ENCODE peak calls at places on chromosomes 5 and 9, in nine cellular contexts. G is trophoblast cell, L is psoas muscle, H is A549, Y is lower lobe of right lung, M is Peyer's patch, Q is mammary epithelial cell, T is left ventricle myocardium inferior, N is heart right ventricle. J is an unnamed sample.

GRCh38 chr5:139395844-139396640 is 1.1 kb upstream of the PROB1 start:
- DNase-seq in G (no peak), L (peak), T (no peak), N (no peak), M (peak), H (no peak), Y (no peak), Q (no peak), J (no peak)

GRCh38 chr9:89610391-89610925 is 5.6 kb downstream of the GADD45G start:
- DNase-seq in Y (no peak), N (no peak), Q (no peak), M (no peak), T (no peak), L (no peak), H (no peak), G (no peak), J (no peak)

GRCh38 chr9:70534471-70534870 is 120.0 kb upstream of the KLF9 start:
- DNase-seq in M (no peak), Y (no peak), G (no peak), N (no peak), H (no peak), Q (no peak), T (no peak), L (no peak), J (no peak)

GRCh38 chr9:137236238-137236935 is 4.7 kb upstream of the TUBB4B start:
- DNase-seq in Y (peak), M (peak), T (peak), N (peak), Q (peak), G (peak), L (peak), H (peak), J (peak)

GRCh38 chr9:86185872-86186271 is 73.6 kb downstream of the C9orf153 start:
- DNase-seq in H (no peak), L (no peak), G (no peak), M (no peak), N (no peak), Y (no peak), T (no peak), Q (peak), J (no peak)

GRCh38 chr9:22440841-22441240 is 5.8 kb upstream of the DMRTA1 start:
- DNase-seq in M (no peak), L (no peak), G (no peak), T (no peak), N (no peak), Q (no peak), Y (no peak), H (no peak), J (no peak)

GRCh38 chr9:125902865-125903512 is 155.8 kb downstream of the PBX3 start:
- DNase-seq in M (no peak), L (no peak), H (no peak), Y (no peak), N (no peak), Q (no peak), T (no peak), G (no peak), J (no peak)

GRCh38 chr9:19759066-19759465 is 29.8 kb downstream of the SLC24A2 start:
- DNase-seq in N (no peak), G (no peak), H (no peak), T (no peak), L (no peak), Q (no peak), Y (no peak), M (no peak), J (no peak)

GRCh38 chr5:123157797-123158528 is 68.9 kb downstream of the PRDM6 start:
- DNase-seq in L (no peak), M (no peak), Q (peak), T (no peak), H (no peak), N (no peak), Y (no peak), G (peak), J (no peak)

GRCh38 chr9:35869621-35870216 is 482 bp downstream of the OR13J1 start:
- DNase-seq in N (no peak), H (no peak), L (no peak), Q (peak), M (no peak), Y (no peak), T (no peak), G (no peak), J (no peak)

GRCh38 chr5:32311404-32312193 is 1.1 kb downstream of the MTMR12 start:
- DNase-seq in G (no peak), L (no peak), Y (no peak), T (no peak), Q (no peak), M (no peak), H (no peak), N (no peak), J (no peak)

GRCh38 chr9:22740781-22741180 is 294.2 kb downstream of the DMRTA1 start:
- DNase-seq in N (no peak), L (no peak), Y (no peak), G (no peak), Q (no peak), T (no peak), H (no peak), M (no peak), J (no peak)

GRCh38 chr5:159987031-159987674 is 21.8 kb upstream of the TTC1 start:
- DNase-seq in Q (peak), Y (peak), M (peak), G (peak), L (peak), N (peak), H (peak), T (peak), J (peak)

GRCh38 chr9:111482656-111483418 is 1.3 kb downstream of the ECPAS start:
- DNase-seq in M (peak), N (peak), G (peak), Q (peak), L (peak), H (peak), Y (peak), T (peak), J (peak)

GRCh38 chr5:117561531-117561930 is 986.9 kb upstream of the SEMA6A start:
- DNase-seq in T (no peak), N (no peak), M (no peak), Y (no peak), L (no peak), H (no peak), G (no peak), Q (no peak), J (no peak)

GRCh38 chr9:38066907-38067610 is 2.0 kb downstream of the SHB start:
- DNase-seq in Q (peak), N (peak), T (peak), G (peak), H (no peak), Y (peak), M (peak), L (peak), J (peak)

GRCh38 chr9:137293094-137293481 is 9.0 kb downstream of the NRARP start:
- DNase-seq in L (no peak), H (no peak), Y (no peak), T (no peak), Q (no peak), N (no peak), G (no peak), M (peak), J (no peak)

GRCh38 chr9:132311978-132312377 is 42.8 kb downstream of the SETX start:
- DNase-seq in N (no peak), L (no peak), T (no peak), Q (no peak), Y (no peak), M (no peak), H (no peak), G (no peak), J (no peak)

GRCh38 chr9:72586388-72587160 is 65.2 kb downstream of the TMC1 start:
- DNase-seq in G (peak), Y (no peak), H (peak), N (no peak), T (no peak), L (no peak), Q (peak), M (peak), J (no peak)

GRCh38 chr9:12696931-12697622 is 3.9 kb downstream of the TYRP1 start:
- DNase-seq in Y (no peak), N (no peak), L (no peak), T (no peak), G (no peak), M (no peak), H (no peak), Q (no peak), J (no peak)

GRCh38 chr9:98091735-98092632 is 27.0 kb downstream of the TRIM14 start:
- DNase-seq in L (no peak), Y (no peak), Q (no peak), G (peak), M (no peak), H (no peak), T (no peak), N (no peak), J (peak)

GRCh38 chr5:133967715-133968056 is 739 bp downstream of the C5orf15 start:
- DNase-seq in G (peak), H (no peak), Y (no peak), T (no peak), Q (peak), L (no peak), M (no peak), N (no peak), J (no peak)

GRCh38 chr5:52922384-52922783 is 66.8 kb upstream of the ITGA2 start:
- DNase-seq in Y (peak), N (no peak), Q (peak), G (peak), H (peak), L (no peak), T (no peak), M (no peak), J (no peak)

GRCh38 chr9:137789295-137789895 is 88.2 kb upstream of the CACNA1B start:
- DNase-seq in G (no peak), T (no peak), Y (no peak), L (no peak), H (no peak), M (no peak), Q (no peak), N (no peak), J (no peak)

GRCh38 chr5:16048132-16048531 is 131.5 kb downstream of the MARCHF11 start:
- DNase-seq in Q (no peak), M (no peak), L (no peak), G (no peak), Y (no peak), H (no peak), T (no peak), N (no peak), J (no peak)

GRCh38 chr5:178387856-178388190 is 155.2 kb upstream of the PHYKPL start:
- DNase-seq in Y (peak), N (no peak), T (no peak), M (no peak), Q (no peak), H (no peak), L (no peak), G (no peak), J (peak)

GRCh38 chr9:101184813-101185278 is 156.3 kb downstream of the PLPPR1 start:
- DNase-seq in L (no peak), G (no peak), M (no peak), N (no peak), Y (no peak), H (no peak), T (no peak), Q (no peak), J (no peak)

GRCh38 chr5:168365581-168366081 is 74.2 kb downstream of the WWC1 start:
- DNase-seq in N (no peak), Q (peak), M (no peak), Y (peak), H (peak), T (no peak), L (peak), G (peak), J (peak)

GRCh38 chr5:117638581-117638980 is 1064.0 kb upstream of the SEMA6A start:
- DNase-seq in Q (no peak), M (no peak), G (no peak), H (no peak), N (no peak), L (no peak), Y (no peak), T (no peak), J (no peak)

GRCh38 chr9:112712678-112713077 is 5.2 kb downstream of the INIP start:
- DNase-seq in M (no peak), Y (no peak), H (no peak), G (no peak), Q (no peak), N (no peak), L (no peak), T (no peak), J (no peak)

GRCh38 chr5:9699681-9700080 is 69.5 kb upstream of the TAS2R1 start:
- DNase-seq in Y (no peak), M (no peak), N (no peak), T (no peak), L (no peak), H (no peak), G (no peak), Q (no peak), J (no peak)

GRCh38 chr5:74833537-74834266 is 32.5 kb downstream of the FAM169A start:
- DNase-seq in T (no peak), Q (no peak), N (no peak), H (no peak), L (no peak), G (no peak), M (no peak), Y (no peak), J (no peak)

DNA sequence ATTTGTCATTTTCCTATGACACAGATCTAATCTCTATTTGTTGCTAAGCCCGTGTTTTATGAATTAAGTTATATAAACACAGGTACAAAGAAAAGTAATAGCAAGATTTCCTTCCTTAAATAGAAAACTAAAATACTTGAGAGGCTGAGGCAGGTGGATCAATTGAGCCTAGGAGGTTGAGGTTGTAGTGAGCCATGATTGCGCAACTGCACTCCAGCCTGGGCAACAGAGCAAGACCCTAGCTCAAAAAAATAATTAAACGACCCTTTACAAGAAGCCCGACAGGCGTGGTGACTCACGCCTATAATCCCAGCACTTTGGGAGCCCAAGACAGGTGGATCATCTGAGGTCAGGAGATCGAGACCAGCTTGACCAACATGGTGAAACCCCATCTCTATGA is 36.8 kb downstream of the FAM169A start:
- DNase-seq in G (no peak), L (no peak), N (no peak), Q (no peak), M (no peak), H (no peak), T (no peak), Y (no peak), J (no peak)
- H3K27ac ChIP-seq in G (no peak), L (no peak), N (no peak), Q (no peak), M (no peak), H (no peak), T (no peak), Y (no peak), J (no peak)

DNA sequence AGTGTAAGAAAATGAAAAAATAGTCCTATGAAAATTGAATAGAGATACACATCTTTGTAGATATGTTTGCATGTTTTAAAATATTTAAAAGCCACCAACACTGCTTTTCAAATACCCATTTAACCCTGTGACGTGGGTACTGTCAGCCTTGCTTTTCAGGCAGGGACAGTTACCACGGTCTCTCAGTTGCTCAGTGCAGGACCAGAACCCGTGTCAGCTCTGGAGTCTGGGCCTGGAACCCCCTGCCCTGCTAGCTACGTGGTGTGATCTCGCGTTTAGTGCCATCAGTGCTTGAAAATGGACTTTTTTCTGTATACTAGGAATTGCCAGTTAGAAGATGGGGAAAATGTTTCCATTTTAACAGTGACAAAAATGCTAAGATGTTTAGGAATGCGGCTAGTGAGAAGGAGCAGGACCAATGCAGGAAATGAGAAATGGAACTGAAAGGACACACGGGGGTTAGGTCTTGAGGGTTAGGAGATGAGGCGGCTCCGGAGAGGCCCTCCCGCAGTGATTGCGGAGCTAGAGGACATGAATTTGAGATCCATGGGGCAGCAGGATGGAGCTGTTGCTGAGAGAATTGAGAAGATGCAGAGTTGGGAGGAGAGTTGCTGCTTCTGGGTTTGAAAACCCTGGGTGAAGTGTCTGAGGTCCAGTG is 13.7 kb downstream of the RNU6ATAC start:
- DNase-seq in H (no peak), T (no peak), N (no peak), Y (no peak), G (no peak), Q (no peak), L (no peak), M (no peak), J (no peak)
- H3K4me3 ChIP-seq in H (no peak), T (no peak), N (no peak), Y (no peak), G (no peak), Q (no peak), L (no peak), M (no peak), J (no peak)

GRCh38 chr5:57442080-57442839 is 40.4 kb downstream of the ACTBL2 start:
- DNase-seq in Q (peak), T (no peak), N (no peak), G (no peak), M (no peak), Y (no peak), H (peak), L (no peak), J (peak)
- H3K27ac ChIP-seq in Q (no peak), T (peak), N (no peak), G (no peak), M (no peak), Y (no peak), H (peak), L (no peak), J (peak)

DNA sequence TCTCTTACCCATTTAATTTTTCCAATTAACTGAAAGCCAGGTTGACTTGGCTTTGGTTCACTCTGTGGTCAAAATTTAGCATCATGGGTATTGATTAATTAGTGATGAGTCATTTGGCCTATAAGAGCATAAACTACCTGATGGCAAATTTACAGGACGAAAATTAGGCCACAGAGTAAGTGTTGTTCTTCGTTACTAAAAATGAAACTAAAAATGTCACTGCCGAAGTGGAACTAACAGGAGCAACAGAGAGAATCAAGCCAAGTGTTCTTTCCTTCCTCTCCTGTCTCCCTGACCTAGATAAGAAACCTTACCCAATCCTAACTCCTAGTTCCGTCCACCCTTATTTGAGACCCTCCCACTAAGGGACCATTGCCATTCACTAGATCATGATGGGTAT is 176.9 kb downstream of the RAB3C start:
- DNase-seq in L (no peak), Q (peak), Y (no peak), N (no peak), M (no peak), H (no peak), G (no peak), T (no peak), J (no peak)
- H3K4me3 ChIP-seq in L (peak), Q (peak), Y (peak), N (peak), M (peak), H (peak), G (no peak), T (peak), J (peak)

GRCh38 chr9:92158097-92158601 is 42.9 kb upstream of the SPTLC1 start:
- DNase-seq in Y (no peak), L (no peak), Q (no peak), G (no peak), H (no peak), M (no peak), N (no peak), T (no peak), J (no peak)

GRCh38 chr9:92159058-92159457 is 43.8 kb upstream of the SPTLC1 start:
- DNase-seq in G (no peak), M (no peak), Q (no peak), H (no peak), Y (no peak), L (no peak), N (no peak), T (no peak), J (no peak)

GRCh38 chr9:92151691-92152393 is 36.6 kb upstream of the SPTLC1 start:
- DNase-seq in N (no peak), G (peak), T (peak), M (no peak), L (no peak), Y (no peak), Q (peak), H (no peak), J (no peak)

GRCh38 chr9:92154016-92154415 is 38.8 kb upstream of the SPTLC1 start:
- DNase-seq in Y (no peak), T (no peak), Q (no peak), H (no peak), N (no peak), L (no peak), G (no peak), M (no peak), J (no peak)

DNA sequence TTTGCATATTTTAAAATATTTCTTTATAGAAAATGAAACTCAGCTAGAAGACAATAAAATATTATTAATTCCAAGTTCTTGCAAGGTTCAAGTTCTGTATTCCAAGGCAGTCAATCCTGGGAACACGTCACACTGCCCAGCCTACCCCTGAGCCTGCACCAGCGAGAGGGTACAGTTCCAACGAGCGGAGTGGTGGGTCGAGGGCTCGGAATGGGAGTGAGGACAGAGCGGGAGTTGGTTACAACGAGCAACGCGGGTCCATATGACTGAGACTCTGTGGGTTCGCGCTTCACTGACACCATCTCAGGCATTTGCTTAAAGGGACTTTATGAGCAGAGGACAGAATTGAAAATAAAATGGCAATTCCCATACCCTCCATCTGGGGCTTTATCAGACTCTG is 40.0 kb upstream of the SPTLC1 start:
- DNase-seq in Q (no peak), G (no peak), T (no peak), Y (no peak), M (no peak), N (no peak), L (no peak), H (no peak), J (no peak)
- H3K27ac ChIP-seq in Q (no peak), G (no peak), T (no peak), Y (no peak), M (no peak), N (no peak), L (no peak), H (no peak), J (no peak)

DNA sequence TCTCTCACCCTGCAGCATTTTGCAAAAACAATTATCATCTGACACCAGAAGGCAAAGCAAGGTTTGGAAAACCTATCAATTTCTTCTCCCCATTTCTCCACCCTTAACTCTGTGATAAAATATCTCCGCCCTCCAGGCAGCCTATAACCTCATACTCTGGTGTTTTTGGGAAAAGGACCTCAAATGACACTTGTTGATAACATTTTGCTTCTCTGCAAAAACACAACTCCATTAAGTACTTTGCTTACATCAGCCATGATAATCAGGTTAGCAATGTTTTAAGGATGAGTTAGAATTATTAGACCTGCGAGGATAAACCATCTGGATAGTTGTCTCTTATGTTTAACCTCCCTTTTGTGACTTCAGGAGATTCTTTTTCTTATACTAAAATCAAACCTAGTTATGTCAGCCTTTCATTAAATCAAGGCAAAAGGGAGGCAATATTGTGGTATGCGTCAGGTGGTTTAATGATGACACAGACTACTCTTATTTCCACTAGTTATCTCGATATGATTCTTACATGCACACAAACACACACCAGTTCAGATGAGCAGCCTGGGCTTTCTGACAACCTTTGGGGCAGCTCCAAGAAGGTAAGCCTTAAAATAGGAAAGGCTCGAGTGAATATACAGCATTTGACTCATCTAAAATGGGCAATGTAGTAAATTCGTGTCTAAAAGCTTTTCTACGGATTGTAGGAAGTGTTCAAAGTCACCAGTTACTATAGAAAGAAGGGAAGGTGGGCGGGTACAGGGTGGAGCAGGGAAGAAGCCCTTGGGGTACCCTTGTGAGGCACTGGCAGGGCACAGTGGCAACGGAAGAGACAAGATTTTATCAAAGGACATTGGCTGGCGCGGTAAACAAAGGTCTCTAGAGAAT is 2.1 kb downstream of the ANKH start:
- DNase-seq in T (no peak), Q (no peak), L (no peak), N (no peak), M (no peak), G (no peak), Y (no peak), H (no peak), J (no peak)
- H3K4me3 ChIP-seq in T (peak), Q (peak), L (peak), N (peak), M (peak), G (no peak), Y (peak), H (no peak), J (peak)

J was measured in tibial artery.